ENCODE peak calls at places on chromosome 11, in eight cellular contexts. J is GM23338, I is cardiac fibroblast, M is DND-41, F is aorta, Q is fibroblast of mammary gland, T is endodermal cell, Y is fibroblast of pulmonary artery. L is an unnamed sample.

GRCh38 chr11:110305169-110306018 is 9.0 kb upstream of the RDX start:
- DNase-seq in T (no peak), Q (no peak), F (no peak), Y (peak), J (no peak), M (no peak), I (peak), L (no peak)

GRCh38 chr11:88553204-88553603 is 215.7 kb upstream of the CTSC start:
- DNase-seq in I (peak), Q (peak), J (no peak), Y (peak), M (no peak), T (no peak), F (no peak), L (no peak)

GRCh38 chr11:88106685-88107084 is 68.6 kb downstream of the RAB38 start:
- DNase-seq in J (no peak), Q (no peak), T (no peak), M (no peak), F (no peak), Y (no peak), I (no peak), L (no peak)

GRCh38 chr11:72225411-72225951 is 914 bp downstream of the INPPL1 start:
- DNase-seq in J (peak), I (peak), M (peak), Y (no peak), Q (peak), T (peak), F (no peak), L (no peak)

GRCh38 chr11:13955971-13956421 is 6.5 kb upstream of the SPON1 start:
- DNase-seq in J (peak), I (peak), Y (peak), F (peak), M (peak), T (peak), Q (peak), L (no peak)

GRCh38 chr11:73342633-73343032 is 33.6 kb upstream of the RELT start:
- DNase-seq in F (no peak), Y (no peak), T (no peak), I (no peak), M (no peak), Q (no peak), J (peak), L (no peak)

GRCh38 chr11:19829109-19829790 is 116.6 kb downstream of the NAV2 start:
- DNase-seq in T (peak), M (no peak), I (no peak), J (no peak), F (no peak), Y (no peak), Q (no peak), L (no peak)

GRCh38 chr11:1302041-1302460 is 7.4 kb downstream of the TOLLIP start:
- DNase-seq in F (no peak), J (no peak), M (no peak), I (no peak), Q (no peak), T (peak), Y (no peak), L (peak)

GRCh38 chr11:58334708-58335107 is 24.2 kb downstream of the OR5B17 start:
- DNase-seq in Y (peak), F (no peak), T (no peak), Q (peak), M (no peak), J (no peak), I (peak), L (no peak)

GRCh38 chr11:14078941-14079522 is 116.5 kb downstream of the SPON1 start:
- DNase-seq in M (no peak), Y (no peak), I (no peak), J (no peak), Q (no peak), F (no peak), T (no peak), L (no peak)

GRCh38 chr11:61776561-61777075 is 15.8 kb downstream of the TMEM258 start:
- DNase-seq in M (peak), Y (peak), F (no peak), I (peak), J (peak), Q (peak), T (peak), L (peak)

GRCh38 chr11:43904737-43905515 is 24.3 kb downstream of the ALKBH3 start:
- DNase-seq in T (no peak), Q (peak), Y (peak), I (peak), F (no peak), J (no peak), M (no peak), L (no peak)

GRCh38 chr11:126518130-126518995 is 162.9 kb downstream of the ST3GAL4 start:
- DNase-seq in M (no peak), Y (no peak), Q (no peak), T (no peak), I (no peak), F (no peak), J (no peak), L (no peak)

GRCh38 chr11:1732421-1733008 is 17.9 kb downstream of the IFITM10 start:
- DNase-seq in I (no peak), Q (no peak), M (peak), F (no peak), T (no peak), Y (no peak), J (no peak), L (no peak)

GRCh38 chr11:134033696-134034491 is 35.0 kb upstream of the JAM3 start:
- DNase-seq in F (peak), T (peak), J (peak), Q (peak), M (peak), I (peak), Y (peak), L (peak)

GRCh38 chr11:20010106-20010860 is 150.0 kb downstream of the DBX1 start:
- DNase-seq in Q (no peak), J (no peak), M (no peak), I (no peak), Y (no peak), F (no peak), T (no peak), L (no peak)

GRCh38 chr11:28142724-28143123 is 34.5 kb downstream of the METTL15 start:
- DNase-seq in M (no peak), Q (no peak), J (no peak), Y (no peak), F (no peak), T (no peak), I (no peak), L (no peak)

GRCh38 chr11:38648597-38648996 is 2050.6 kb upstream of the RAG2 start:
- DNase-seq in I (peak), Q (no peak), J (no peak), T (no peak), M (no peak), Y (no peak), F (no peak), L (no peak)

GRCh38 chr11:79708319-79708928 is 267.6 kb upstream of the TENM4 start:
- DNase-seq in Y (peak), F (no peak), J (peak), M (peak), T (peak), I (peak), Q (peak), L (no peak)

GRCh38 chr11:58829736-58830135 is 14.8 kb downstream of the GLYATL2 start:
- DNase-seq in Y (peak), I (peak), J (no peak), Q (peak), M (no peak), T (no peak), F (no peak), L (no peak)

GRCh38 chr11:66848671-66849500 is 5.6 kb downstream of the RCE1 start:
- DNase-seq in Y (no peak), T (peak), J (no peak), Q (no peak), I (no peak), F (no peak), M (no peak), L (peak)

GRCh38 chr11:61860054-61860903 is 31.1 kb downstream of the FADS3 start:
- DNase-seq in T (no peak), Q (peak), M (no peak), I (peak), J (no peak), Y (peak), F (peak), L (no peak)

GRCh38 chr11:133619973-133620372 is 87.7 kb upstream of the OPCML start:
- DNase-seq in M (no peak), F (no peak), I (no peak), T (no peak), Q (no peak), J (peak), Y (no peak), L (no peak)

GRCh38 chr11:60872124-60872951 is 5.0 kb downstream of the ZP1 start:
- DNase-seq in M (peak), I (peak), F (no peak), J (no peak), Q (peak), Y (peak), T (no peak), L (no peak)

GRCh38 chr11:46666982-46667590 is 33.3 kb downstream of the ARHGAP1 start:
- DNase-seq in T (no peak), F (no peak), J (no peak), I (no peak), Y (peak), M (no peak), Q (no peak), L (no peak)

GRCh38 chr11:115462757-115463156 is 41.5 kb downstream of the CADM1 start:
- DNase-seq in M (no peak), I (no peak), T (no peak), Y (no peak), Q (no peak), J (no peak), F (no peak), L (no peak)
- H3K4me3 ChIP-seq in M (no peak), I (no peak), T (no peak), Y (no peak), Q (no peak), J (no peak), F (no peak), L (no peak)

GRCh38 chr11:102560555-102561011 is 30.0 kb upstream of the MMP7 start:
- DNase-seq in Y (peak), F (no peak), J (no peak), Q (peak), T (no peak), M (peak), I (peak), L (no peak)
- H3K4me3 ChIP-seq in Y (peak), F (peak), J (no peak), Q (peak), T (no peak), M (no peak), I (peak), L (peak)

DNA sequence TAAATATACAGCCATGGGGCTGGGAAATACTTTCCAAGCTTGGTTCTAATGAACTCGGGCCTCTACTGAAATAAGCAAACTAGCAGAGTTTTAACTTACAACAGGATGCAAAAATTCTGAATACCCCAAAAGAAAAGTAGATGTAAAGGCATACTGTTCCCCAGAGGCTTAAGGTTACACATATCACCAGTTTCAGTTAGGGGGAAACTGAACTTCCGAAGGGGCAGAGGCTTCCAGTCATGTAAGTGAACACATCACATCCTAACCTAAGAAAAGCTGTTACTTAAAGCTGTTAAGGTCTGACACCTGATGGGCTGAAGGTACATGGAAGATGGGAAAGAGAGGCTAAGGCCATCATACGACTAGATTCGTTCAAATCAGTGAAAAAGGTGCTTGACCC is 2.3 kb downstream of the GAB2 start:
- DNase-seq in J (no peak), Q (no peak), Y (no peak), F (no peak), I (no peak), T (no peak), M (peak), L (no peak)
- H3K4me3 ChIP-seq in J (no peak), Q (no peak), Y (no peak), F (no peak), I (no peak), T (peak), M (no peak), L (no peak)

GRCh38 chr11:63941901-63942300 is 3.1 kb downstream of the NAA40 start:
- DNase-seq in I (no peak), Y (no peak), J (no peak), F (no peak), M (no peak), Q (no peak), T (no peak), L (no peak)

GRCh38 chr11:63942803-63943202 is 4.0 kb downstream of the NAA40 start:
- DNase-seq in I (no peak), M (no peak), Y (no peak), J (no peak), F (no peak), T (no peak), Q (no peak), L (no peak)

GRCh38 chr11:63939351-63939920 is 634 bp downstream of the NAA40 start:
- DNase-seq in T (no peak), M (no peak), J (peak), F (no peak), I (peak), Y (peak), Q (no peak), L (no peak)

GRCh38 chr11:63938481-63939350 is at the start of gene NAA40:
- DNase-seq in T (peak), M (peak), I (peak), F (peak), Q (peak), J (peak), Y (peak), L (peak)

DNA sequence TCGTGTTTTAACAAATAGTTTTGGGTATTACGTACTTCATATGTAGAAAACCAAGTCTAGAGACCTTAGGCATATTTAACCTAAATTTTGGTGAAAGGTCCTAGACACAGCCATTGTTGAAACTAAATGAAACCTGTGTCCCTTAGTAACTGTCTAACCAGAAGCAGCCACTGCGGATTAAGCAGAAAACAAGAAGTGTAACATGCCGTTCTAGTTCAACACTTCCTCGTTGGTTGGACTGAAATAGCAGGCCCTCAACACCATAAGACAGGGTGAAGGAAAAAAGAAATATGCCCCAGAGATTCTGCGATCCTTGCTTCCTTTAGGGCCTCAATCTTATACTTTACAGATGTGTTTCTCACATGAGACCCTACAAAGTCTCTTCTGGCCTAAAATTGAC is 2.0 kb downstream of the NAA40 start:
- DNase-seq in J (no peak), I (no peak), T (no peak), Q (no peak), Y (no peak), M (no peak), F (no peak), L (no peak)
- H3K4me3 ChIP-seq in J (no peak), I (no peak), T (no peak), Q (no peak), Y (no peak), M (no peak), F (no peak), L (no peak)

GRCh38 chr11:8692417-8692816 is 9.8 kb downstream of the RPL27A start:
- DNase-seq in M (no peak), T (peak), I (no peak), Y (no peak), J (no peak), F (no peak), Q (no peak), L (no peak)

GRCh38 chr11:8688414-8689362 is 6.1 kb downstream of the RPL27A start:
- DNase-seq in Q (peak), Y (peak), J (peak), M (peak), F (peak), I (peak), T (peak), L (peak)

GRCh38 chr11:8691601-8692000 is 9.0 kb downstream of the RPL27A start:
- DNase-seq in Y (no peak), T (peak), Q (no peak), F (no peak), M (no peak), I (no peak), J (no peak), L (peak)

GRCh38 chr11:8690374-8691342 is 8.1 kb downstream of the RPL27A start:
- DNase-seq in F (no peak), M (no peak), Y (no peak), J (no peak), I (no peak), T (peak), Q (no peak), L (peak)

DNA sequence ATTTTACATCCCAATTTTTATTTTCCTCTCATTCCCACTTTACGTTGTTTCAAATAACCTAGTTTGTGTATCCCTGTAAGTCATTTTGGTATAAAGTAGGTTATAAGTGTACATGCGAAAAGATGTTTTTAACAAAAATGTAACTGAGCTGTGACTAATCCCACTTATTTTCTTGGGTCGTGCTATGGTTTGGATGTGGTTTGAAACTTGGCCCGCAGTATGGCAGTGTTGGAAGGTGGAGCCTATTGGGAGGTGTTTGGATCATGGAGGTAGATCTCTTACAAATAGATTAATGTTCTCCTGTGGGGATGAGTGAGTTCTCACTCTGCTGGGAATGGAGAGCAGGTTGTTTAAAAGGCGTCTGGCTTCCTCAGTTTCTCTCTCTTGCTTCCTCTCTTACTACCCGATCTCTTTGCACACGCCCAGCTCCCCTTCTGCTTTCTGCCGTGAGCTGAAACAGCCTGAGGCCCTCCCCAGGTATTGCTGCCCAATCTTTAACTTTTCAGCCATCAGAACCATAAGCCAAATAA is 7.2 kb downstream of the RPL27A start:
- DNase-seq in F (no peak), T (peak), Y (no peak), Q (peak), J (no peak), I (no peak), M (no peak), L (no peak)
- H3K4me3 ChIP-seq in F (no peak), T (peak), Y (no peak), Q (peak), J (peak), I (no peak), M (peak), L (peak)

DNA sequence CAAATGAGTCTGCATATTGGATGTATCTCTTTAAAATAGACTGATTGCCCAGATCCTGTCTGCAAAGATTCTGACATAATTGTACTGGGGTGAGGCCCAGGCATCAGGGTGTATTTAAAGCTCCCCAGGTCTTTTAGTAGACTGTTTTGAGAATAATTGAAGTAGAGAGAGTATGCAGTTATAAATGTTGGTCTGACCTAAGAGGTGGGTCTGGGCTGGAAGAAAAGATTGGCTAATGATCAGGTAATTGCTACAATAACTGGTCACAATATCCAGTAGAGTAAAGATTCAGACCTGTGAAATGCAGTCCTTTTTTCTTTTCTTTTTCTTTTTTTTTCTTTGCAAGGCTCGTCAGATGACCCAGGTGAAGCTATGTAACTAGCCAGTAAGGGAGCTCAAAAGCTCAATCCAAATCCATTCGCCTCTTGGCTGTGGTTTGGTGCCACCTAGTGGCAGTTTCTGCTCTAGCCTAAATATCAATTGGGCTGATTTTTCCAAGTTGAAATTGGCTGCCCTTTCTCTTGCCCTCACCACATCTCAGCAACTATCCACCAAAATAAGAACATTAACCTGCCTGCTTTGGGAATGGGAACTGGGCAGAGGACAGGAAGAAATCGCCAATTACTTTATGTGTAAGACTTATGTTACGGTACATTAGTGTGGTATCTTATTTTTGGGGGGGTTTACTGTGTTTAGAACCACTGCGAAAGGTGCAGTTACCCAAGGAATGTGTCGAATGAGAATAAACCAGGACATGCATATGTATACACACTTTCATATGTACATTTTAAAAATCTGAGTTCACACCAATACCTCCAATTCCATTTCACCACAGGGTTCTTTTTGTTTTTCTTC is 45.9 kb downstream of the ZNF143 start:
- DNase-seq in M (peak), I (peak), Q (peak), Y (peak), T (peak), F (peak), J (peak), L (no peak)
- H3K4me3 ChIP-seq in M (no peak), I (no peak), Q (no peak), Y (no peak), T (no peak), F (no peak), J (no peak), L (no peak)

GRCh38 chr11:74592063-74592440 is 330 bp upstream of the POLD3 start:
- DNase-seq in Y (no peak), M (no peak), T (no peak), F (no peak), J (no peak), Q (peak), I (no peak), L (no peak)
- H3K4me3 ChIP-seq in Y (peak), M (peak), T (peak), F (peak), J (peak), Q (peak), I (peak), L (peak)

GRCh38 chr11:75301602-75302345 is 49.7 kb downstream of the ARRB1 start:
- DNase-seq in M (no peak), Q (no peak), T (no peak), J (no peak), F (no peak), I (no peak), Y (no peak), L (peak)

GRCh38 chr11:75301131-75301530 is 50.3 kb downstream of the ARRB1 start:
- DNase-seq in F (no peak), T (no peak), M (no peak), J (no peak), Q (no peak), I (no peak), Y (no peak), L (peak)

GRCh38 chr11:75303544-75304224 is 47.8 kb downstream of the ARRB1 start:
- DNase-seq in Q (no peak), M (no peak), Y (no peak), T (peak), J (no peak), I (no peak), F (no peak), L (peak)

GRCh38 chr11:75305993-75306392 is 45.5 kb downstream of the ARRB1 start:
- DNase-seq in Y (no peak), F (no peak), I (no peak), J (no peak), T (no peak), M (no peak), Q (no peak), L (peak)

DNA sequence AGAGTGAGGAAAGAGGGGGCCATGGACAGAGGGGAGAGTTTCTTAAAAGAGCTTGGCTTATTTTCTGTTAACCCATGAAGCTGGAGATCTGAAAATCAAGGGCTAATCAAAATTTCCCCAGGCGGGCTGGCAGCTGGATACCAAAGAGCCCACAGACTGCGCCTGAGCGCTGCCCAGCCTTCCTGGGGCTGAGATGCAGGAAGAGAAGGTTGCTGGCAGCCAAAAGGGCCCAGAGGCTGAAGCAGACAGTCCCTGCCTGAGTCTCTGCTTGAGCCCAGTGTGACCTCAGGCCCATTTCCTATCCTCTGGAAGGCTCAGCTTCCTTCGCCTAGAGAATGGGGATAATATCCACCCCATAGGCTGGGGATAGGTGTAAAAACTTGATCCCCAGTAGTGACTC is 49.1 kb downstream of the ARRB1 start:
- DNase-seq in I (no peak), M (peak), Y (no peak), J (no peak), T (no peak), F (no peak), Q (no peak), L (peak)
- H3K4me3 ChIP-seq in I (no peak), M (no peak), Y (no peak), J (no peak), T (no peak), F (no peak), Q (no peak), L (no peak)

GRCh38 chr11:77823775-77824174 is 2.8 kb downstream of the AAMDC start:
- DNase-seq in J (no peak), T (no peak), F (no peak), I (peak), Y (peak), Q (peak), M (no peak), L (no peak)
- H3K4me3 ChIP-seq in J (no peak), T (no peak), F (no peak), I (no peak), Y (peak), Q (no peak), M (no peak), L (no peak)

L was measured in kidney.